ENCODE peak calls at places on chromosomes 4 and X, in ten cellular contexts. One of them, this sample, is unnamed.

GRCh38 chrX:68083510-68083909 is 349.8 kb downstream of the OPHN1 start:
- DNase-seq in choroid plexus epithelial cell: no peak
- DNase-seq in fibroblast of mammary gland: peak
- DNase-seq in dorsolateral prefrontal cortex: no peak
- DNase-seq in ovary: no peak
- DNase-seq in transverse colon: no peak
- DNase-seq in IMR-90: peak
- DNase-seq in left ventricle myocardium inferior: no peak
- DNase-seq in GM23338: no peak
- DNase-seq in CD8-positive, alpha-beta T cell: no peak
- DNase-seq in this sample: no peak

GRCh38 chr4:7515390-7515902 is 80.7 kb upstream of the PSAPL1 start:
- DNase-seq in choroid plexus epithelial cell: peak
- DNase-seq in fibroblast of mammary gland: peak
- DNase-seq in dorsolateral prefrontal cortex: no peak
- DNase-seq in ovary: peak
- DNase-seq in transverse colon: no peak
- DNase-seq in IMR-90: no peak
- DNase-seq in left ventricle myocardium inferior: no peak
- DNase-seq in GM23338: no peak
- DNase-seq in CD8-positive, alpha-beta T cell: no peak
- DNase-seq in this sample: no peak

GRCh38 chrX:50067435-50068292 is 133.1 kb downstream of the AKAP4 start:
- DNase-seq in choroid plexus epithelial cell: peak
- DNase-seq in fibroblast of mammary gland: peak
- DNase-seq in dorsolateral prefrontal cortex: no peak
- DNase-seq in ovary: peak
- DNase-seq in transverse colon: peak
- DNase-seq in IMR-90: peak
- DNase-seq in left ventricle myocardium inferior: no peak
- DNase-seq in GM23338: peak
- DNase-seq in CD8-positive, alpha-beta T cell: no peak
- DNase-seq in this sample: peak

GRCh38 chr4:2385450-2386020 is 32.9 kb downstream of the ZFYVE28 start:
- DNase-seq in choroid plexus epithelial cell: no peak
- DNase-seq in fibroblast of mammary gland: no peak
- DNase-seq in dorsolateral prefrontal cortex: no peak
- DNase-seq in ovary: no peak
- DNase-seq in transverse colon: no peak
- DNase-seq in IMR-90: no peak
- DNase-seq in left ventricle myocardium inferior: no peak
- DNase-seq in GM23338: no peak
- DNase-seq in CD8-positive, alpha-beta T cell: no peak
- DNase-seq in this sample: no peak

GRCh38 chrX:73850124-73851013 is 287.4 kb downstream of the CHIC1 start:
- DNase-seq in choroid plexus epithelial cell: peak
- DNase-seq in fibroblast of mammary gland: peak
- DNase-seq in dorsolateral prefrontal cortex: no peak
- DNase-seq in ovary: peak
- DNase-seq in transverse colon: peak
- DNase-seq in IMR-90: peak
- DNase-seq in left ventricle myocardium inferior: no peak
- DNase-seq in GM23338: peak
- DNase-seq in CD8-positive, alpha-beta T cell: no peak
- DNase-seq in this sample: peak

GRCh38 chr4:138734746-138735145 is 280.8 kb upstream of the NOCT start:
- DNase-seq in choroid plexus epithelial cell: peak
- DNase-seq in fibroblast of mammary gland: peak
- DNase-seq in dorsolateral prefrontal cortex: no peak
- DNase-seq in ovary: no peak
- DNase-seq in transverse colon: no peak
- DNase-seq in IMR-90: peak
- DNase-seq in left ventricle myocardium inferior: no peak
- DNase-seq in GM23338: no peak
- DNase-seq in CD8-positive, alpha-beta T cell: no peak
- DNase-seq in this sample: peak

GRCh38 chr4:141646969-141647368 is 10.6 kb downstream of the IL15 start:
- DNase-seq in choroid plexus epithelial cell: peak
- DNase-seq in fibroblast of mammary gland: no peak
- DNase-seq in dorsolateral prefrontal cortex: no peak
- DNase-seq in ovary: no peak
- DNase-seq in transverse colon: no peak
- DNase-seq in IMR-90: peak
- DNase-seq in left ventricle myocardium inferior: no peak
- DNase-seq in GM23338: no peak
- DNase-seq in CD8-positive, alpha-beta T cell: no peak
- DNase-seq in this sample: peak

GRCh38 chr4:115154826-115155225 is 41.4 kb upstream of the NDST4 start:
- DNase-seq in choroid plexus epithelial cell: peak
- DNase-seq in fibroblast of mammary gland: peak
- DNase-seq in dorsolateral prefrontal cortex: no peak
- DNase-seq in ovary: no peak
- DNase-seq in transverse colon: no peak
- DNase-seq in IMR-90: no peak
- DNase-seq in left ventricle myocardium inferior: no peak
- DNase-seq in GM23338: peak
- DNase-seq in CD8-positive, alpha-beta T cell: no peak
- DNase-seq in this sample: peak

GRCh38 chrX:29762006-29762405 is 453.4 kb upstream of the MAGEB2 start:
- DNase-seq in choroid plexus epithelial cell: no peak
- DNase-seq in fibroblast of mammary gland: no peak
- DNase-seq in dorsolateral prefrontal cortex: no peak
- DNase-seq in ovary: no peak
- DNase-seq in transverse colon: no peak
- DNase-seq in IMR-90: no peak
- DNase-seq in left ventricle myocardium inferior: no peak
- DNase-seq in GM23338: peak
- DNase-seq in CD8-positive, alpha-beta T cell: no peak
- DNase-seq in this sample: no peak

GRCh38 chrX:119398587-119398973 is 556 bp upstream of the SLC25A43 start:
- DNase-seq in choroid plexus epithelial cell: no peak
- DNase-seq in fibroblast of mammary gland: peak
- DNase-seq in dorsolateral prefrontal cortex: no peak
- DNase-seq in ovary: no peak
- DNase-seq in transverse colon: peak
- DNase-seq in IMR-90: no peak
- DNase-seq in left ventricle myocardium inferior: no peak
- DNase-seq in GM23338: no peak
- DNase-seq in CD8-positive, alpha-beta T cell: peak
- DNase-seq in this sample: no peak

GRCh38 chr4:110514889-110515479 is 39.0 kb downstream of the ENPEP start:
- DNase-seq in choroid plexus epithelial cell: peak
- DNase-seq in fibroblast of mammary gland: peak
- DNase-seq in dorsolateral prefrontal cortex: no peak
- DNase-seq in ovary: no peak
- DNase-seq in transverse colon: no peak
- DNase-seq in IMR-90: peak
- DNase-seq in left ventricle myocardium inferior: no peak
- DNase-seq in GM23338: peak
- DNase-seq in CD8-positive, alpha-beta T cell: no peak
- DNase-seq in this sample: peak

GRCh38 chr4:112061418-112061817 is 83.8 kb upstream of the FAM241A start:
- DNase-seq in choroid plexus epithelial cell: no peak
- DNase-seq in fibroblast of mammary gland: no peak
- DNase-seq in dorsolateral prefrontal cortex: no peak
- DNase-seq in ovary: no peak
- DNase-seq in transverse colon: no peak
- DNase-seq in IMR-90: no peak
- DNase-seq in left ventricle myocardium inferior: no peak
- DNase-seq in GM23338: peak
- DNase-seq in CD8-positive, alpha-beta T cell: no peak
- DNase-seq in this sample: no peak

GRCh38 chr4:139267301-139267700 is 12.7 kb downstream of the MGARP start:
- DNase-seq in choroid plexus epithelial cell: no peak
- DNase-seq in fibroblast of mammary gland: no peak
- DNase-seq in dorsolateral prefrontal cortex: no peak
- DNase-seq in ovary: no peak
- DNase-seq in transverse colon: no peak
- DNase-seq in IMR-90: no peak
- DNase-seq in left ventricle myocardium inferior: no peak
- DNase-seq in GM23338: no peak
- DNase-seq in CD8-positive, alpha-beta T cell: no peak
- DNase-seq in this sample: peak

GRCh38 chrX:65522739-65523372 is 11.7 kb downstream of the LAS1L start:
- DNase-seq in choroid plexus epithelial cell: peak
- DNase-seq in fibroblast of mammary gland: peak
- DNase-seq in dorsolateral prefrontal cortex: no peak
- DNase-seq in ovary: no peak
- DNase-seq in transverse colon: no peak
- DNase-seq in IMR-90: peak
- DNase-seq in left ventricle myocardium inferior: no peak
- DNase-seq in GM23338: no peak
- DNase-seq in CD8-positive, alpha-beta T cell: no peak
- DNase-seq in this sample: peak

GRCh38 chrX:72129661-72130060 is 2.1 kb downstream of the RTL5 start:
- DNase-seq in choroid plexus epithelial cell: no peak
- DNase-seq in fibroblast of mammary gland: no peak
- DNase-seq in dorsolateral prefrontal cortex: no peak
- DNase-seq in ovary: no peak
- DNase-seq in transverse colon: no peak
- DNase-seq in IMR-90: no peak
- DNase-seq in left ventricle myocardium inferior: no peak
- DNase-seq in GM23338: no peak
- DNase-seq in CD8-positive, alpha-beta T cell: no peak
- DNase-seq in this sample: no peak

DNA sequence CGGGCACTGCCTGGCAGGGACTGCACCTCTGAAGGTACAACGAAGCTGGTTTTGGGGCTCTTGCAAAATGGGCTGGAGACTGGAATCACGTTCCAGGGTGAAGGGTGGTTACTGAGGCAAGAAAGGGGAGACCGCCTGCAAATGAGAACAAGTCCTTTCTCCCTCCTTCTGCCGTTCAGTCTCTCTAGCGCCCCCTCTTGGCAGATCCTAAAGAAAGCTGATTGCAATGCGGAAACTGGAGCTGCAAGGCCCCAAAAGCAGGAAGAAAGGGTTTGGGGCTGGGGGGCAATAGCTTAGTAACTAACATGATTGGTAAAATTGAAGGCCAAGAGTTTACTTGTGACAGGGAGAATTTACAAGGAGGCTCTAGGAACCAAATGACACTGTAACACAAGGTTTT is 222.6 kb upstream of the HAND2 start:
- DNase-seq in choroid plexus epithelial cell: peak
- DNase-seq in fibroblast of mammary gland: peak
- DNase-seq in dorsolateral prefrontal cortex: no peak
- DNase-seq in ovary: no peak
- DNase-seq in transverse colon: peak
- DNase-seq in IMR-90: peak
- DNase-seq in left ventricle myocardium inferior: no peak
- DNase-seq in GM23338: peak
- DNase-seq in CD8-positive, alpha-beta T cell: no peak
- DNase-seq in this sample: peak
- TF ChIP-seq CTCF in choroid plexus epithelial cell: peak
- TF ChIP-seq CTCF in fibroblast of mammary gland: peak
- TF ChIP-seq CTCF in dorsolateral prefrontal cortex: peak
- TF ChIP-seq CTCF in ovary: no peak
- TF ChIP-seq CTCF in transverse colon: peak
- TF ChIP-seq CTCF in IMR-90: peak
- TF ChIP-seq CTCF in left ventricle myocardium inferior: peak
- TF ChIP-seq CTCF in GM23338: peak
- TF ChIP-seq CTCF in CD8-positive, alpha-beta T cell: no peak
- TF ChIP-seq CTCF in this sample: peak

GRCh38 chr4:154822775-154823174 is 41.7 kb downstream of the RBM46 start:
- DNase-seq in choroid plexus epithelial cell: peak
- DNase-seq in fibroblast of mammary gland: peak
- DNase-seq in dorsolateral prefrontal cortex: no peak
- DNase-seq in ovary: no peak
- DNase-seq in transverse colon: no peak
- DNase-seq in IMR-90: peak
- DNase-seq in left ventricle myocardium inferior: no peak
- DNase-seq in GM23338: no peak
- DNase-seq in CD8-positive, alpha-beta T cell: no peak
- DNase-seq in this sample: peak
- H3K4me3 ChIP-seq in choroid plexus epithelial cell: no peak
- H3K4me3 ChIP-seq in fibroblast of mammary gland: no peak
- H3K4me3 ChIP-seq in dorsolateral prefrontal cortex: no peak
- H3K4me3 ChIP-seq in ovary: no peak
- H3K4me3 ChIP-seq in transverse colon: no peak
- H3K4me3 ChIP-seq in IMR-90: no peak
- H3K4me3 ChIP-seq in left ventricle myocardium inferior: no peak
- H3K4me3 ChIP-seq in GM23338: no peak
- H3K4me3 ChIP-seq in CD8-positive, alpha-beta T cell: no peak
- H3K4me3 ChIP-seq in this sample: no peak

GRCh38 chr4:60805500-60806313 is 394.4 kb upstream of the ADGRL3 start:
- DNase-seq in choroid plexus epithelial cell: peak
- DNase-seq in fibroblast of mammary gland: peak
- DNase-seq in dorsolateral prefrontal cortex: no peak
- DNase-seq in ovary: no peak
- DNase-seq in transverse colon: no peak
- DNase-seq in IMR-90: peak
- DNase-seq in left ventricle myocardium inferior: no peak
- DNase-seq in GM23338: peak
- DNase-seq in CD8-positive, alpha-beta T cell: no peak
- DNase-seq in this sample: peak
- TF ChIP-seq CTCF in choroid plexus epithelial cell: peak
- TF ChIP-seq CTCF in fibroblast of mammary gland: peak
- TF ChIP-seq CTCF in dorsolateral prefrontal cortex: peak
- TF ChIP-seq CTCF in ovary: no peak
- TF ChIP-seq CTCF in transverse colon: peak
- TF ChIP-seq CTCF in IMR-90: peak
- TF ChIP-seq CTCF in left ventricle myocardium inferior: peak
- TF ChIP-seq CTCF in GM23338: peak
- TF ChIP-seq CTCF in CD8-positive, alpha-beta T cell: no peak
- TF ChIP-seq CTCF in this sample: peak

GRCh38 chr4:88146891-88147290 is 11.5 kb downstream of the ABCG2 start:
- DNase-seq in choroid plexus epithelial cell: no peak
- DNase-seq in fibroblast of mammary gland: no peak
- DNase-seq in dorsolateral prefrontal cortex: no peak
- DNase-seq in ovary: no peak
- DNase-seq in transverse colon: no peak
- DNase-seq in IMR-90: no peak
- DNase-seq in left ventricle myocardium inferior: no peak
- DNase-seq in GM23338: no peak
- DNase-seq in CD8-positive, alpha-beta T cell: no peak
- DNase-seq in this sample: no peak

GRCh38 chr4:88147799-88148217 is 10.6 kb downstream of the ABCG2 start:
- DNase-seq in choroid plexus epithelial cell: no peak
- DNase-seq in fibroblast of mammary gland: no peak
- DNase-seq in dorsolateral prefrontal cortex: no peak
- DNase-seq in ovary: no peak
- DNase-seq in transverse colon: no peak
- DNase-seq in IMR-90: no peak
- DNase-seq in left ventricle myocardium inferior: no peak
- DNase-seq in GM23338: peak
- DNase-seq in CD8-positive, alpha-beta T cell: no peak
- DNase-seq in this sample: peak

GRCh38 chr4:88144048-88144447 is 14.4 kb downstream of the ABCG2 start:
- DNase-seq in choroid plexus epithelial cell: no peak
- DNase-seq in fibroblast of mammary gland: no peak
- DNase-seq in dorsolateral prefrontal cortex: no peak
- DNase-seq in ovary: no peak
- DNase-seq in transverse colon: no peak
- DNase-seq in IMR-90: no peak
- DNase-seq in left ventricle myocardium inferior: no peak
- DNase-seq in GM23338: peak
- DNase-seq in CD8-positive, alpha-beta T cell: no peak
- DNase-seq in this sample: peak

GRCh38 chr4:88144866-88145300 is 13.6 kb downstream of the ABCG2 start:
- DNase-seq in choroid plexus epithelial cell: no peak
- DNase-seq in fibroblast of mammary gland: no peak
- DNase-seq in dorsolateral prefrontal cortex: no peak
- DNase-seq in ovary: no peak
- DNase-seq in transverse colon: no peak
- DNase-seq in IMR-90: no peak
- DNase-seq in left ventricle myocardium inferior: no peak
- DNase-seq in GM23338: no peak
- DNase-seq in CD8-positive, alpha-beta T cell: no peak
- DNase-seq in this sample: peak

GRCh38 chr4:88143504-88143903 is 14.9 kb downstream of the ABCG2 start:
- DNase-seq in choroid plexus epithelial cell: peak
- DNase-seq in fibroblast of mammary gland: peak
- DNase-seq in dorsolateral prefrontal cortex: no peak
- DNase-seq in ovary: no peak
- DNase-seq in transverse colon: no peak
- DNase-seq in IMR-90: peak
- DNase-seq in left ventricle myocardium inferior: no peak
- DNase-seq in GM23338: no peak
- DNase-seq in CD8-positive, alpha-beta T cell: no peak
- DNase-seq in this sample: peak
- H3K4me3 ChIP-seq in choroid plexus epithelial cell: no peak
- H3K4me3 ChIP-seq in fibroblast of mammary gland: no peak
- H3K4me3 ChIP-seq in dorsolateral prefrontal cortex: no peak
- H3K4me3 ChIP-seq in ovary: no peak
- H3K4me3 ChIP-seq in transverse colon: no peak
- H3K4me3 ChIP-seq in IMR-90: no peak
- H3K4me3 ChIP-seq in left ventricle myocardium inferior: no peak
- H3K4me3 ChIP-seq in GM23338: no peak
- H3K4me3 ChIP-seq in CD8-positive, alpha-beta T cell: no peak
- H3K4me3 ChIP-seq in this sample: no peak